ENCODE peak calls at places on chromosomes 7 and 10, in nine cellular contexts. T, C, B, O, J, E, Q, D and G are unnamed samples.

GRCh38 chr10:1361411-1362105 is 305.4 kb downstream of the WDR37 start:
- DNase-seq in T (no peak), D (no peak), O (no peak), J (no peak), Q (no peak), E (no peak), B (no peak), C (no peak), G (no peak)

GRCh38 chr7:41297167-41297566 is 405.7 kb downstream of the INHBA start:
- DNase-seq in Q (no peak), B (no peak), T (peak), D (no peak), O (no peak), J (no peak), E (no peak), C (no peak), G (no peak)

GRCh38 chr7:127865466-127865865 is 165.8 kb downstream of the LRRC4 start:
- DNase-seq in T (no peak), J (peak), Q (no peak), E (no peak), C (peak), B (peak), O (no peak), D (no peak), G (no peak)

GRCh38 chr10:73182568-73182967 is 14.6 kb downstream of the FAM149B1 start:
- DNase-seq in T (no peak), C (no peak), E (no peak), B (peak), O (no peak), D (no peak), J (no peak), Q (no peak), G (no peak)

GRCh38 chr10:111539246-111539645 is 462.4 kb downstream of the ADRA2A start:
- DNase-seq in Q (no peak), B (no peak), C (no peak), E (no peak), D (no peak), J (no peak), T (no peak), O (no peak), G (no peak)

GRCh38 chr10:74882427-74882826 is 56.0 kb downstream of the KAT6B start:
- DNase-seq in T (no peak), Q (no peak), C (peak), O (no peak), E (no peak), D (no peak), B (peak), J (no peak), G (no peak)

GRCh38 chr7:96169439-96169838 is 152.5 kb downstream of the SLC25A13 start:
- DNase-seq in D (no peak), E (no peak), T (no peak), J (peak), C (peak), B (peak), O (no peak), Q (no peak), G (no peak)

GRCh38 chr10:126569513-126570447 is 100.7 kb downstream of the C10orf90 start:
- DNase-seq in J (peak), Q (no peak), T (no peak), B (peak), O (no peak), C (peak), E (no peak), D (no peak), G (no peak)

GRCh38 chr10:29881336-29881751 is 178.0 kb downstream of the JCAD start:
- DNase-seq in B (peak), Q (no peak), T (no peak), J (no peak), E (peak), C (peak), O (no peak), D (no peak), G (no peak)

GRCh38 chr7:41956712-41957111 is 253.8 kb upstream of the INHBA start:
- DNase-seq in T (peak), B (peak), E (no peak), Q (no peak), O (no peak), C (no peak), J (no peak), D (no peak), G (no peak)

GRCh38 chr10:58637372-58637771 is 124.7 kb downstream of the BICC1 start:
- DNase-seq in C (peak), E (no peak), T (no peak), O (no peak), Q (no peak), B (peak), D (no peak), J (peak), G (no peak)

GRCh38 chr7:3688842-3689241 is 387.8 kb downstream of the SDK1 start:
- DNase-seq in T (no peak), B (no peak), Q (no peak), J (no peak), D (no peak), C (no peak), O (no peak), E (no peak), G (no peak)

GRCh38 chr7:34070486-34071323 is 165.4 kb downstream of the BMPER start:
- DNase-seq in O (no peak), T (no peak), C (peak), J (no peak), Q (no peak), B (peak), D (no peak), E (no peak), G (no peak)

GRCh38 chr10:1938317-1938716 is 201.0 kb upstream of the ADARB2 start:
- DNase-seq in Q (no peak), E (no peak), B (no peak), C (no peak), J (no peak), O (no peak), T (no peak), D (peak), G (no peak)

GRCh38 chr7:21923663-21924062 is 22.0 kb downstream of the CDCA7L start:
- DNase-seq in E (no peak), C (peak), T (peak), J (no peak), B (peak), O (no peak), Q (no peak), D (no peak), G (no peak)

GRCh38 chr7:83038787-83039186 is 123.9 kb downstream of the PCLO start:
- DNase-seq in Q (no peak), D (no peak), E (no peak), C (peak), O (no peak), B (no peak), J (no peak), T (no peak), G (no peak)

GRCh38 chr7:27875832-27876231 is 135.9 kb downstream of the TAX1BP1 start:
- DNase-seq in O (no peak), C (no peak), E (no peak), T (no peak), J (no peak), B (no peak), D (no peak), Q (no peak), G (no peak)

GRCh38 chr10:326894-327635 is 191.8 kb downstream of the ZMYND11 start:
- DNase-seq in D (no peak), T (no peak), O (peak), E (no peak), Q (no peak), C (no peak), J (no peak), B (no peak), G (peak)

GRCh38 chr7:85185355-85186082 is 1.3 kb downstream of the SEMA3D start:
- DNase-seq in B (peak), O (peak), D (no peak), T (peak), Q (peak), C (peak), J (no peak), E (peak), G (no peak)

GRCh38 chr7:85186521-85187241 is at the start of gene SEMA3D:
- DNase-seq in O (peak), T (peak), D (peak), E (peak), B (peak), Q (peak), C (peak), J (no peak), G (peak)

GRCh38 chr7:85186083-85186520 is 754 bp downstream of the SEMA3D start:
- DNase-seq in O (peak), Q (peak), D (no peak), B (peak), J (no peak), E (peak), C (peak), T (peak), G (no peak)

DNA sequence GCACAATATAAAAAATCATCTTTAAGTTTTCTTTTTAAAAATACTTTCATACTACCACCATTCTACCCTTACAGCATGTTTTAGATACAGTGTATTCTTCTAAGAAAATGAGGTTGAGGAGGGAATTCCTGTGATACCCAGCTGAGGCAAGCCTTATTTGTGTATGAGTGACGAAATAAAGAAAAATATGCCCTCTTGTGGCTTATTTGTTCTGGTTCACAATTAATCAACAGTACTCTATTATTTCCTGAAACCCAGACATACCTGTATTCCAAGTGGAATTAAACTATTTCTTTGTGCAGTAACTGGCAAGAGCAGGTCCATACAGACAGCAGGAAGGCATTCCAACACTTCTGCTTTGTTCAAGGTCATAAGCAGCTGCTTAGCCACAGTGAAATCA is 4.5 kb upstream of the SEMA3D start:
- DNase-seq in O (no peak), T (peak), E (no peak), C (peak), Q (no peak), J (no peak), B (peak), D (no peak), G (no peak)
- TF ChIP-seq CTCF in O (peak), T (peak), E (no peak), C (peak), Q (no peak), J (peak), B (peak), D (no peak), G (no peak)

GRCh38 chr7:30905078-30906012 is 6.3 kb upstream of the AQP1 start:
- DNase-seq in C (no peak), J (no peak), E (no peak), T (no peak), O (no peak), D (no peak), B (no peak), Q (no peak), G (no peak)
- TF ChIP-seq CTCF in C (no peak), J (no peak), E (no peak), T (no peak), O (no peak), D (no peak), B (no peak), Q (no peak), G (no peak)

GRCh38 chr10:32273326-32273725 is 73.6 kb downstream of the EPC1 start:
- DNase-seq in E (no peak), Q (no peak), T (no peak), B (no peak), O (no peak), D (no peak), C (no peak), J (no peak), G (no peak)
- TF ChIP-seq CTCF in E (no peak), Q (no peak), T (no peak), B (no peak), O (no peak), D (no peak), C (no peak), J (no peak), G (no peak)

GRCh38 chr10:70274643-70275042 is 9.2 kb downstream of the NPFFR1 start:
- DNase-seq in Q (no peak), T (no peak), E (no peak), B (peak), J (no peak), D (no peak), C (peak), O (no peak), G (no peak)
- TF ChIP-seq CTCF in Q (no peak), T (no peak), E (no peak), B (no peak), J (no peak), D (no peak), C (peak), O (no peak), G (no peak)

DNA sequence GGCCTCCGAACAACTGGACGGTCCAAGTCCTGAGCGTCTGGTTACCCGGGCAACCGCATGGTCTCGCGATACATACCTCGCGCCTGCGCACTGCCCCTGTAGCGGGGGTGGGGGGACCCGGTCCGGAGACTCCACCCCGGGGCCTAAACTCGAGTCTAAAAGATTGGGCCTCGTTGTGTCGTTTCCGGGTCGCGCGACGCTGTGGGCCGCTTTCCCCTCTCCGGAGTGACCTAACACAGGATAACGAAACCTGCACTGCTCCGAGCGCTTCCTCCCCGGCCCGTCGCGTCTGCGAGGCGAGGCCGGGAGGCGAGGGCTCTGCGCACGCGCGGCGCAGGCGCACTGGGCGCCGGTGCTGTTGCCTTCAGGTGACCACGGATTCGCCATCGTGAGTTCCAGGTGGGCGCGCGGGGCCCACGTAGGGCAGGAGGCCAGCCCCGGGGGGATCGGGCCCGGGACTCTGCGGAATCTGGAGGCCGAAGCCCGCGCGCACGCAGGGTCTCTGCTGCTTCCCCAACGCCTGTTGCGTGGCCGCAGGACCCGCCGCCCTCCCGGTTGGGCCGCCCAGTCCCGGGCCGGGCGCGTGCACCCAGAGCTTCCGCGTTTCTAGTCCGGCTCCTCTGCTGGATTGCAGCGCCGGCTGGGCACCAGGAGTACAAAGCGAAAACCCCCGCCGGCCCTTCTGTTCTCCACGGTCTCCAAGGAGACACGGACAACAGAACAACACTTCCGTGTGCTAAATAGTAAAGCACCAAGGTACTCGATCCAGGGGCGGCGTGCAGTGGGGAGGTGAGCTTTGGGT is at the start of gene RPP38:
- DNase-seq in O (peak), E (peak), D (peak), B (peak), J (peak), Q (peak), C (peak), T (peak), G (peak)
- TF ChIP-seq CTCF in O (no peak), E (no peak), D (no peak), B (no peak), J (no peak), Q (no peak), C (no peak), T (no peak), G (no peak)

GRCh38 chr10:61024801-61025201 is 80.8 kb upstream of the RHOBTB1 start:
- DNase-seq in C (peak), Q (no peak), O (no peak), D (peak), E (peak), B (no peak), J (no peak), T (peak), G (no peak)
- TF ChIP-seq CTCF in C (peak), Q (peak), O (peak), D (peak), E (peak), B (peak), J (peak), T (peak), G (peak)

GRCh38 chr7:43584200-43584586 is 1.3 kb downstream of the STK17A start:
- DNase-seq in E (no peak), T (peak), C (peak), O (no peak), B (peak), J (no peak), D (peak), Q (no peak), G (peak)
- TF ChIP-seq CTCF in E (no peak), T (no peak), C (peak), O (no peak), B (no peak), J (no peak), D (no peak), Q (no peak), G (no peak)

GRCh38 chr7:75798770-75799169 is 14.8 kb downstream of the CCL24 start:
- DNase-seq in J (no peak), Q (no peak), D (peak), B (no peak), E (no peak), C (no peak), O (no peak), T (no peak), G (no peak)
- TF ChIP-seq CTCF in J (no peak), Q (no peak), D (no peak), B (no peak), E (no peak), C (no peak), O (no peak), T (no peak), G (no peak)

DNA sequence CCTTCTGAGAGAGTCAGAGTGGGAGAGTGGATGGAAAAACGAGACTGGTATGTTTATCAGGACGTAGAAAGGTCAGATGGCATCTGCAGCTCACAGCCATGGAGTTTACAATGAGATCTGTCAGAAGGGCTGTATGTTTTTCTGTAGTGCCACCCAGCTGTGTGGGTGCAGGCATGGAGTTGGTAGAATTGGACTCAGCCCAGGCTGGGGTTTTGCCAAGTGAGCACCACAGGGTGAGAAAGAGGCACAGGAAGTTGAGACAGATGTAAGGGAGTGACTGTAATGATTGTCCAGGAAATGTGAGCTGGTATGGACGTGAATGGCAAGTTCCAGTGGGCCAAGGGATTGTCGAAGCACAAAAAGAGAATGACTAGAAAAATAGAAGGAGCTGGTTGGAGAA is 9.1 kb upstream of the ZYX start:
- DNase-seq in O (no peak), E (no peak), T (no peak), Q (no peak), B (no peak), C (peak), J (no peak), D (peak), G (peak)
- TF ChIP-seq CTCF in O (no peak), E (no peak), T (no peak), Q (no peak), B (no peak), C (no peak), J (no peak), D (no peak), G (peak)

DNA sequence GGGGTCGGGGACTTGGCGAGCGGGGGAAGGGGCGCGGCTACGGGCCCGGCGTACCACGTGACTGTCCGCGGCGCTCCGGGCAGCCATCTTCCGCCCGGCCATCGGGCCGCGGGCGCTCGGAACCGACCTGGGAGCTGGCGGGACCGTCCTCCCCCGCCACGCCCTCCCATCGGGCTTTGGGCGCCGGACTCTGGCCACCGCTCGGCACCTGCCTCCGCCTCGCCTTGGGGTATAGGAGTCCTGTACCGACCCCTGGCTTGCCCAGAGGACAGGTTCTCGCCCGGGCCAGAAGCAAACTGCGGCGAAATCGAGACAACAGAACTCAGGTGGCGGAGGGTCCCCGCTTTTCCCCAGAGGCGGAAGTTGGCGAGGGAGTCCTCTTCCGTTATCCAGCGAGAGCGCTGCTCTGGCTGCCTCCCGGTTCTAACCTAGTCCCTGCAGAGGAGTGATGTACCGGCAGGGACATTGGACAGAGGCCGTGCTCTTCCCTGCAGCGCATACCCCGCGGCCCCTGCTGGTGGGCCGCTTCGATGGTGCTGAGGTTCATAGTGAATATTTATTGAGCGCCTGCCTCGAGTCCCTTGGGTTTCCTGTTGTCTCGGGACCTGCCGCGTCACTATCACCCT is 1.2 kb upstream of the SGMS1 start:
- DNase-seq in D (peak), C (peak), O (no peak), Q (no peak), E (peak), J (no peak), B (peak), T (peak), G (peak)
- TF ChIP-seq CTCF in D (peak), C (peak), O (peak), Q (peak), E (peak), J (peak), B (peak), T (peak), G (peak)